ENCODE peak calls at places on chromosomes 7 and 10, in four cellular contexts. One of them, this sample, is unnamed.

GRCh38 chr7:98836811-98837631 is 32.8 kb downstream of the TMEM130 start:
- DNase-seq in esophagus muscularis mucosa: no peak
- DNase-seq in ascending aorta: no peak
- DNase-seq in progenitor cell of endocrine pancreas: peak
- DNase-seq in this sample: peak

GRCh38 chr10:34650156-34650555 is 164.9 kb downstream of the PARD3 start:
- DNase-seq in esophagus muscularis mucosa: no peak
- DNase-seq in ascending aorta: no peak
- DNase-seq in progenitor cell of endocrine pancreas: no peak
- DNase-seq in this sample: no peak

GRCh38 chr10:88652621-88653020 is 11.6 kb upstream of the LIPF start:
- DNase-seq in esophagus muscularis mucosa: no peak
- DNase-seq in ascending aorta: no peak
- DNase-seq in progenitor cell of endocrine pancreas: no peak
- DNase-seq in this sample: no peak

GRCh38 chr10:97243836-97244235 is 48.6 kb downstream of the ARHGAP19 start:
- DNase-seq in esophagus muscularis mucosa: no peak
- DNase-seq in ascending aorta: no peak
- DNase-seq in progenitor cell of endocrine pancreas: no peak
- DNase-seq in this sample: no peak

GRCh38 chr7:2922866-2923265 is 78.8 kb upstream of the GNA12 start:
- DNase-seq in esophagus muscularis mucosa: no peak
- DNase-seq in ascending aorta: no peak
- DNase-seq in progenitor cell of endocrine pancreas: no peak
- DNase-seq in this sample: no peak

GRCh38 chr7:115363916-115364315 is 442.0 kb downstream of the MDFIC start:
- DNase-seq in esophagus muscularis mucosa: no peak
- DNase-seq in ascending aorta: no peak
- DNase-seq in progenitor cell of endocrine pancreas: no peak
- DNase-seq in this sample: no peak

GRCh38 chr10:15640536-15641085 is 79.1 kb downstream of the ITGA8 start:
- DNase-seq in esophagus muscularis mucosa: no peak
- DNase-seq in ascending aorta: no peak
- DNase-seq in progenitor cell of endocrine pancreas: no peak
- DNase-seq in this sample: no peak

GRCh38 chr10:31171402-31172120 is 139.9 kb upstream of the ZNF438 start:
- DNase-seq in esophagus muscularis mucosa: no peak
- DNase-seq in ascending aorta: no peak
- DNase-seq in progenitor cell of endocrine pancreas: no peak
- DNase-seq in this sample: no peak

GRCh38 chr7:92595281-92595680 is 5.1 kb upstream of the FAM133B start:
- DNase-seq in esophagus muscularis mucosa: no peak
- DNase-seq in ascending aorta: no peak
- DNase-seq in progenitor cell of endocrine pancreas: no peak
- DNase-seq in this sample: no peak

GRCh38 chr7:128172151-128172550 is 68.9 kb upstream of the LEP start:
- DNase-seq in esophagus muscularis mucosa: no peak
- DNase-seq in ascending aorta: no peak
- DNase-seq in progenitor cell of endocrine pancreas: no peak
- DNase-seq in this sample: no peak

GRCh38 chr10:96650958-96651357 is 64.1 kb upstream of the TM9SF3 start:
- DNase-seq in esophagus muscularis mucosa: no peak
- DNase-seq in ascending aorta: no peak
- DNase-seq in progenitor cell of endocrine pancreas: no peak
- DNase-seq in this sample: no peak

GRCh38 chr10:49089789-49090595 is 25.3 kb downstream of the VSTM4 start:
- DNase-seq in esophagus muscularis mucosa: no peak
- DNase-seq in ascending aorta: no peak
- DNase-seq in progenitor cell of endocrine pancreas: no peak
- DNase-seq in this sample: no peak

GRCh38 chr7:128435311-128435654 is 20.4 kb upstream of the HILPDA start:
- DNase-seq in esophagus muscularis mucosa: no peak
- DNase-seq in ascending aorta: no peak
- DNase-seq in progenitor cell of endocrine pancreas: no peak
- DNase-seq in this sample: no peak

GRCh38 chr10:58963101-58963534 is 213.3 kb upstream of the PHYHIPL start:
- DNase-seq in esophagus muscularis mucosa: no peak
- DNase-seq in ascending aorta: no peak
- DNase-seq in progenitor cell of endocrine pancreas: no peak
- DNase-seq in this sample: no peak

GRCh38 chr10:21273400-21273968 is 252.0 kb downstream of the SKIDA1 start:
- DNase-seq in esophagus muscularis mucosa: no peak
- DNase-seq in ascending aorta: no peak
- DNase-seq in progenitor cell of endocrine pancreas: no peak
- DNase-seq in this sample: no peak

GRCh38 chr10:61662794-61663259 is at the start of gene CABCOCO1:
- DNase-seq in esophagus muscularis mucosa: no peak
- DNase-seq in ascending aorta: no peak
- DNase-seq in progenitor cell of endocrine pancreas: peak
- DNase-seq in this sample: peak
- TF ChIP-seq CTCF in esophagus muscularis mucosa: no peak
- TF ChIP-seq CTCF in ascending aorta: no peak
- TF ChIP-seq CTCF in progenitor cell of endocrine pancreas: no peak
- TF ChIP-seq CTCF in this sample: no peak

GRCh38 chr10:7819126-7819470 is 793 bp downstream of the TAF3 start:
- DNase-seq in esophagus muscularis mucosa: no peak
- DNase-seq in ascending aorta: no peak
- DNase-seq in progenitor cell of endocrine pancreas: no peak
- DNase-seq in this sample: peak
- TF ChIP-seq CTCF in esophagus muscularis mucosa: no peak
- TF ChIP-seq CTCF in ascending aorta: no peak
- TF ChIP-seq CTCF in progenitor cell of endocrine pancreas: peak
- TF ChIP-seq CTCF in this sample: no peak

GRCh38 chr10:119384127-119384526 is 158.4 kb downstream of the RGS10 start:
- DNase-seq in esophagus muscularis mucosa: no peak
- DNase-seq in ascending aorta: no peak
- DNase-seq in progenitor cell of endocrine pancreas: no peak
- DNase-seq in this sample: no peak
- TF ChIP-seq CTCF in esophagus muscularis mucosa: no peak
- TF ChIP-seq CTCF in ascending aorta: no peak
- TF ChIP-seq CTCF in progenitor cell of endocrine pancreas: no peak
- TF ChIP-seq CTCF in this sample: no peak

GRCh38 chr10:132634241-132634946 is 96.8 kb downstream of the INPP5A start:
- DNase-seq in esophagus muscularis mucosa: no peak
- DNase-seq in ascending aorta: no peak
- DNase-seq in progenitor cell of endocrine pancreas: no peak
- DNase-seq in this sample: no peak
- TF ChIP-seq CTCF in esophagus muscularis mucosa: no peak
- TF ChIP-seq CTCF in ascending aorta: no peak
- TF ChIP-seq CTCF in progenitor cell of endocrine pancreas: peak
- TF ChIP-seq CTCF in this sample: no peak

GRCh38 chr7:974820-975681 is at the start of gene COX19:
- DNase-seq in esophagus muscularis mucosa: peak
- DNase-seq in ascending aorta: peak
- DNase-seq in progenitor cell of endocrine pancreas: peak
- DNase-seq in this sample: peak
- TF ChIP-seq CTCF in esophagus muscularis mucosa: peak
- TF ChIP-seq CTCF in ascending aorta: no peak
- TF ChIP-seq CTCF in progenitor cell of endocrine pancreas: no peak
- TF ChIP-seq CTCF in this sample: no peak

GRCh38 chr7:79359827-79360226 is 93.6 kb downstream of the MAGI2 start:
- DNase-seq in esophagus muscularis mucosa: no peak
- DNase-seq in ascending aorta: no peak
- DNase-seq in progenitor cell of endocrine pancreas: no peak
- DNase-seq in this sample: no peak

GRCh38 chr7:79357101-79357500 is 96.4 kb downstream of the MAGI2 start:
- DNase-seq in esophagus muscularis mucosa: no peak
- DNase-seq in ascending aorta: no peak
- DNase-seq in progenitor cell of endocrine pancreas: no peak
- DNase-seq in this sample: no peak

GRCh38 chr7:79361214-79361613 is 92.3 kb downstream of the MAGI2 start:
- DNase-seq in esophagus muscularis mucosa: no peak
- DNase-seq in ascending aorta: no peak
- DNase-seq in progenitor cell of endocrine pancreas: no peak
- DNase-seq in this sample: no peak
- TF ChIP-seq CTCF in esophagus muscularis mucosa: no peak
- TF ChIP-seq CTCF in ascending aorta: no peak
- TF ChIP-seq CTCF in progenitor cell of endocrine pancreas: no peak
- TF ChIP-seq CTCF in this sample: no peak

GRCh38 chr7:142853739-142854504 is 954 bp upstream of the EPHB6 start:
- DNase-seq in esophagus muscularis mucosa: no peak
- DNase-seq in ascending aorta: no peak
- DNase-seq in progenitor cell of endocrine pancreas: peak
- DNase-seq in this sample: peak
- TF ChIP-seq CTCF in esophagus muscularis mucosa: peak
- TF ChIP-seq CTCF in ascending aorta: peak
- TF ChIP-seq CTCF in progenitor cell of endocrine pancreas: peak
- TF ChIP-seq CTCF in this sample: peak

GRCh38 chr10:5305374-5305773 is 59.4 kb upstream of the UCN3 start:
- DNase-seq in esophagus muscularis mucosa: no peak
- DNase-seq in ascending aorta: no peak
- DNase-seq in progenitor cell of endocrine pancreas: no peak
- DNase-seq in this sample: no peak
- TF ChIP-seq CTCF in esophagus muscularis mucosa: no peak
- TF ChIP-seq CTCF in ascending aorta: peak
- TF ChIP-seq CTCF in progenitor cell of endocrine pancreas: no peak
- TF ChIP-seq CTCF in this sample: no peak

DNA sequence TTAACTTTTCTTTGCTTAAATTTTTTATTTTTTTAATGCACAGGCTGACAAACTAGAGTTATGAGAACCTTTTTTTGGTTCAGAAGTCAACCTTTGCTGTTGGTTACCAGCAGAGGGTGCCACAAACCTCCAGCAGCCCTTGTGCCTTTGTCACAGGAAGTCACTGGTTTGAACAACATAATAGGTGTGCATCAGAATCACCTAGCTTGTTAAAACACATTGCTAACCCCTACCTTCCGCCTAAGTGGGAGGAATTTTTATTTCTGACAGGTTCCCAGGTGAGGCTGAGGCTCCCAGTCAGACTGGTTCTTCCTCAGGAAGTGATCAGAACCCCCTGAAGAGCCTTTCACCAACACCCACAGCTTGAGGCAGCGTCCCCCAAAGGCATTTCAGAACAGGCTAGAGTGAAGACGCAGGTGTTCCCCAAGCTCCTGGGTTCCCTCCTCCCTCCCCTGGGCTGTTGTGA is 22.6 kb upstream of the VDAC2 start:
- DNase-seq in esophagus muscularis mucosa: no peak
- DNase-seq in ascending aorta: no peak
- DNase-seq in progenitor cell of endocrine pancreas: peak
- DNase-seq in this sample: peak
- TF ChIP-seq CTCF in esophagus muscularis mucosa: peak
- TF ChIP-seq CTCF in ascending aorta: peak
- TF ChIP-seq CTCF in progenitor cell of endocrine pancreas: peak
- TF ChIP-seq CTCF in this sample: peak

This sample was measured in neural crest cell.